ENCODE peak calls at places on chromosomes 5 and 9, in four cellular contexts. Z is AG08396, U is ELR, H is A172. N is an unnamed sample.

GRCh38 chr9:19087601-19088000 is 15.1 kb downstream of the HAUS6 start:
- DNase-seq in Z (no peak), U (peak; percentile 77), H (peak; percentile 74), N (no peak)

GRCh38 chr9:84950879-84951811 is 281.6 kb downstream of the NTRK2 start:
- DNase-seq in Z (no peak), U (no peak), H (no peak), N (no peak)

GRCh38 chr5:141954193-141954592 is 3.8 kb downstream of the PCDH12 start:
- DNase-seq in Z (no peak), U (no peak), H (no peak), N (no peak)

GRCh38 chr9:7560669-7561305 is 238.8 kb downstream of the DMAC1 start:
- DNase-seq in Z (no peak), U (no peak), H (no peak), N (peak; percentile 89)

GRCh38 chr9:92668746-92669526 is 995 bp downstream of the IPPK start:
- DNase-seq in Z (peak; percentile 89), U (peak; percentile 78), H (peak; percentile 48), N (no peak)

GRCh38 chr5:66757834-66758396 is 161.7 kb downstream of the MAST4 start:
- DNase-seq in Z (no peak), U (no peak), H (no peak), N (no peak)

GRCh38 chr9:81879501-81879916 is 48.7 kb upstream of the SPATA31D4 start:
- DNase-seq in Z (no peak), U (peak; percentile 33), H (no peak), N (no peak)

GRCh38 chr5:43066231-43066798 is 26.2 kb upstream of the ANXA2R start:
- DNase-seq in Z (peak; percentile 42), U (peak; percentile 73), H (no peak), N (peak; percentile 90)

GRCh38 chr9:75552941-75553340 is 337.5 kb upstream of the PCSK5 start:
- DNase-seq in Z (peak; percentile 7), U (no peak), H (no peak), N (no peak)

GRCh38 chr5:176364765-176365662 is at the start of gene ARL10:
- DNase-seq in Z (peak; percentile 68), U (peak; percentile 45), H (no peak), N (peak; percentile 5)

GRCh38 chr5:140794594-140795258 is at the start of gene PCDHA2:
- DNase-seq in Z (peak; percentile 38), U (peak; percentile 8), H (peak; percentile 54), N (no peak)

GRCh38 chr9:130768265-130768664 is 66.8 kb upstream of the ABL1 start:
- DNase-seq in Z (no peak), U (peak; percentile 30), H (no peak), N (no peak)

GRCh38 chr9:115604831-115605483 is 487.0 kb upstream of the TNC start:
- DNase-seq in Z (peak; percentile 41), U (peak; percentile 95), H (peak; percentile 93), N (no peak)

GRCh38 chr5:96567188-96567587 is 95.0 kb upstream of the CAST start:
- DNase-seq in Z (no peak), U (peak; percentile 77), H (peak; percentile 98), N (no peak)

GRCh38 chr5:2353871-2354440 is 397.5 kb downstream of the IRX2 start:
- DNase-seq in Z (no peak), U (no peak), H (no peak), N (no peak)

GRCh38 chr5:96614110-96614691 is 48.0 kb upstream of the CAST start:
- DNase-seq in Z (peak; percentile 88), U (peak; percentile 97), H (peak; percentile 97), N (peak; percentile 0)

GRCh38 chr5:181047921-181048320 is 7.9 kb downstream of the BTNL9 start:
- DNase-seq in Z (no peak), U (no peak), H (no peak), N (no peak)

GRCh38 chr5:167442922-167443321 is 848.5 kb upstream of the WWC1 start:
- DNase-seq in Z (peak; percentile 6), U (no peak), H (peak; percentile 25), N (no peak)

GRCh38 chr5:37088041-37088440 is 161.1 kb downstream of the CPLANE1 start:
- DNase-seq in Z (no peak), U (no peak), H (no peak), N (no peak)

GRCh38 chr9:114434878-114435311 is 47.1 kb upstream of the AKNA start:
- DNase-seq in Z (peak; percentile 57), U (peak; percentile 59), H (peak; percentile 44), N (peak; percentile 22)

GRCh38 chr5:139698461-139699146 is 50.5 kb downstream of the CXXC5 start:
- DNase-seq in Z (peak; percentile 83), U (no peak), H (no peak), N (peak; percentile 98)